ENCODE peak calls at places on chromosomes 12 and 14, in six cellular contexts. O is activated T-cell treated with anti-CD3 and anti-CD28 coated beads for 1 hour; K is NCI-H510A; U is stimulated activated CD4-positive, alpha-beta T cell treated with anti-CD3 and anti-CD28 coated beads, Interleukin-15, amount 100 ng/mL, for 1 hour; P is HFFc6; X is non-pigmented ciliary epithelial cell. C is an unnamed sample.

GRCh38 chr12:26010293-26010821 is 51.9 kb downstream of the RASSF8 start:
- DNase-seq in O (no peak), K (no peak), U (no peak), P (no peak), X (no peak), C (no peak)

GRCh38 chr14:67908061-67908767 is 88.6 kb downstream of the RAD51B start:
- DNase-seq in O (no peak), K (no peak), U (no peak), P (no peak), X (peak; percentile 5), C (no peak)

GRCh38 chr12:58479403-58479802 is 440.9 kb downstream of the LRIG3 start:
- DNase-seq in O (no peak), K (no peak), U (no peak), P (no peak), X (no peak), C (no peak)

GRCh38 chr12:40693503-40693863 is 1.2 kb downstream of the CNTN1 start:
- DNase-seq in O (no peak), K (no peak), U (no peak), P (no peak), X (no peak), C (no peak)

GRCh38 chr12:62931481-62931880 is 3.5 kb downstream of the PPM1H start:
- DNase-seq in O (no peak), K (no peak), U (no peak), P (no peak), X (no peak), C (no peak)

GRCh38 chr14:28365510-28365909 is 401.1 kb upstream of the FOXG1 start:
- DNase-seq in O (no peak), K (no peak), U (no peak), P (no peak), X (no peak), C (no peak)

GRCh38 chr12:19885092-19885813 is 446.0 kb downstream of the AEBP2 start:
- DNase-seq in O (no peak), K (no peak), U (no peak), P (no peak), X (no peak), C (no peak)

GRCh38 chr12:60172696-60173095 is 576.9 kb downstream of the SLC16A7 start:
- DNase-seq in O (no peak), K (no peak), U (no peak), P (no peak), X (no peak), C (no peak)

GRCh38 chr14:63178912-63179311 is 25.3 kb upstream of the RHOJ start:
- DNase-seq in O (no peak), K (no peak), U (no peak), P (peak; percentile 64), X (no peak), C (no peak)

GRCh38 chr12:57846577-57847319 is at the start of gene CTDSP2:
- DNase-seq in O (peak; percentile 79), K (peak; percentile 98), U (peak; percentile 75), P (peak; percentile 98), X (peak; percentile 91), C (peak; percentile 99)

GRCh38 chr14:63710497-63710896 is 17.4 kb downstream of the SGPP1 start:
- DNase-seq in O (no peak), K (no peak), U (no peak), P (no peak), X (no peak), C (no peak)

GRCh38 chr12:131736807-131737484 is 26.1 kb downstream of the SFSWAP start:
- DNase-seq in O (no peak), K (no peak), U (no peak), P (peak; percentile 26), X (peak; percentile 41), C (no peak)

GRCh38 chr12:100573499-100574261 is at the start of gene GAS2L3:
- DNase-seq in O (peak; percentile 33), K (peak; percentile 78), U (peak; percentile 7), P (peak; percentile 71), X (no peak), C (peak; percentile 92)

GRCh38 chr14:104885031-104885972 is 20.2 kb downstream of the CEP170B start:
- DNase-seq in O (no peak), K (no peak), U (no peak), P (no peak), X (no peak), C (peak; percentile 62)

C was measured in ascending aorta.